ENCODE peak calls at places on chromosome 6, in ten cellular contexts. G, A, E, H, X, D, C, M, R and U are unnamed samples.

GRCh38 chr6:55782275-55782674 is 93.1 kb downstream of the BMP5 start:
- DNase-seq in G (no peak), A (no peak), E (no peak), H (no peak), X (no peak), D (no peak), C (no peak), M (no peak), R (no peak), U (no peak)

GRCh38 chr6:24933868-24934401 is 1.8 kb downstream of the RIPOR2 start:
- DNase-seq in G (peak; percentile 71), A (peak; percentile 14), E (no peak), H (no peak), X (no peak), D (no peak), C (peak; percentile 85), M (no peak), R (peak; percentile 57), U (peak; percentile 38)

GRCh38 chr6:41097467-41098090 is 24.8 kb downstream of the NFYA start:
- DNase-seq in G (no peak), A (no peak), E (no peak), H (peak; percentile 43), X (no peak), D (no peak), C (peak; percentile 93), M (no peak), R (no peak), U (no peak)

GRCh38 chr6:32082951-32083350 is 26.2 kb downstream of the TNXB start:
- DNase-seq in G (no peak), A (no peak), E (peak; percentile 73), H (no peak), X (no peak), D (no peak), C (no peak), M (no peak), R (no peak), U (no peak)

GRCh38 chr6:37442416-37443218 is 9.6 kb downstream of the CMTR1 start:
- DNase-seq in G (no peak), A (no peak), E (no peak), H (no peak), X (no peak), D (no peak), C (no peak), M (no peak), R (no peak), U (no peak)

GRCh38 chr6:7769702-7770101 is 43.8 kb downstream of the BMP6 start:
- DNase-seq in G (no peak), A (no peak), E (no peak), H (no peak), X (no peak), D (no peak), C (no peak), M (no peak), R (no peak), U (no peak)

GRCh38 chr6:44230034-44230675 is 6.8 kb downstream of the SLC29A1 start:
- DNase-seq in G (no peak), A (no peak), E (no peak), H (no peak), X (no peak), D (no peak), C (no peak), M (no peak), R (no peak), U (no peak)

GRCh38 chr6:141264101-141264500 is 868.6 kb upstream of the GJE1 start:
- DNase-seq in G (no peak), A (no peak), E (no peak), H (no peak), X (no peak), D (no peak), C (peak; percentile 26), M (no peak), R (no peak), U (no peak)

GRCh38 chr6:144423167-144423566 is 138.0 kb downstream of the UTRN start:
- DNase-seq in G (no peak), A (no peak), E (no peak), H (no peak), X (no peak), D (no peak), C (no peak), M (no peak), R (no peak), U (no peak)

GRCh38 chr6:30875244-30876038 is 8.9 kb upstream of the DDR1 start:
- DNase-seq in G (no peak), A (peak; percentile 95), E (no peak), H (no peak), X (no peak), D (no peak), C (no peak), M (no peak), R (no peak), U (no peak)

GRCh38 chr6:31775184-31775583 is 1.9 kb downstream of the VWA7 start:
- DNase-seq in G (no peak), A (no peak), E (no peak), H (no peak), X (no peak), D (no peak), C (no peak), M (no peak), R (no peak), U (no peak)

GRCh38 chr6:112149236-112149635 is 61.8 kb downstream of the FAM229B start:
- DNase-seq in G (no peak), A (no peak), E (no peak), H (no peak), X (no peak), D (no peak), C (peak; percentile 20), M (no peak), R (no peak), U (no peak)

GRCh38 chr6:27472182-27472616 is 706 bp downstream of the ZNF184 start:
- DNase-seq in G (peak; percentile 28), A (peak; percentile 68), E (peak; percentile 62), H (peak; percentile 41), X (peak; percentile 40), D (no peak), C (peak; percentile 71), M (peak; percentile 24), R (peak; percentile 59), U (peak; percentile 24)

GRCh38 chr6:82711105-82711829 is 347.6 kb downstream of the TPBG start:
- DNase-seq in G (no peak), A (no peak), E (no peak), H (no peak), X (peak; percentile 48), D (no peak), C (no peak), M (no peak), R (no peak), U (no peak)

GRCh38 chr6:41551086-41551702 is 5.0 kb downstream of the FOXP4 start:
- DNase-seq in G (no peak), A (no peak), E (no peak), H (no peak), X (no peak), D (no peak), C (no peak), M (no peak), R (no peak), U (no peak)

GRCh38 chr6:301526-301925 is 9.2 kb downstream of the DUSP22 start:
- DNase-seq in G (no peak), A (no peak), E (no peak), H (no peak), X (no peak), D (no peak), C (no peak), M (no peak), R (no peak), U (no peak)

GRCh38 chr6:165767228-165767627 is 104.2 kb upstream of the PDE10A start:
- DNase-seq in G (no peak), A (no peak), E (no peak), H (no peak), X (no peak), D (no peak), C (no peak), M (no peak), R (no peak), U (no peak)

GRCh38 chr6:138465007-138465645 is 34.2 kb downstream of the NHSL1 start:
- DNase-seq in G (no peak), A (no peak), E (no peak), H (peak; percentile 59), X (no peak), D (no peak), C (peak; percentile 62), M (no peak), R (peak; percentile 70), U (no peak)

GRCh38 chr6:84766796-84767590 is 2.6 kb upstream of the TBX18 start:
- DNase-seq in G (no peak), A (no peak), E (no peak), H (no peak), X (no peak), D (no peak), C (no peak), M (no peak), R (no peak), U (no peak)

GRCh38 chr6:166626177-166627038 is 643 bp downstream of the RPS6KA2 start:
- DNase-seq in G (peak; percentile 67), A (peak; percentile 32), E (peak; percentile 34), H (no peak), X (no peak), D (no peak), C (no peak), M (no peak), R (no peak), U (peak; percentile 10)

GRCh38 chr6:7896465-7896987 is 14.1 kb downstream of the TXNDC5 start:
- DNase-seq in G (no peak), A (no peak), E (no peak), H (no peak), X (no peak), D (no peak), C (no peak), M (no peak), R (no peak), U (no peak)

GRCh38 chr6:86107985-86108384 is 465.3 kb upstream of the SYNCRIP start:
- DNase-seq in G (no peak), A (no peak), E (no peak), H (no peak), X (no peak), D (no peak), C (no peak), M (no peak), R (no peak), U (no peak)

GRCh38 chr6:142015011-142015410 is 117.7 kb upstream of the GJE1 start:
- DNase-seq in G (no peak), A (no peak), E (no peak), H (no peak), X (no peak), D (no peak), C (no peak), M (no peak), R (peak; percentile 19), U (no peak)

GRCh38 chr6:11875325-11876109 is 96.9 kb upstream of the ADTRP start:
- DNase-seq in G (no peak), A (no peak), E (no peak), H (no peak), X (no peak), D (no peak), C (no peak), M (no peak), R (no peak), U (no peak)

GRCh38 chr6:157731221-157731620 is 91.8 kb upstream of the SNX9 start:
- DNase-seq in G (no peak), A (no peak), E (no peak), H (no peak), X (no peak), D (no peak), C (no peak), M (no peak), R (no peak), U (no peak)

GRCh38 chr6:704037-704436 is 11.1 kb upstream of the EXOC2 start:
- DNase-seq in G (no peak), A (peak; percentile 41), E (no peak), H (no peak), X (no peak), D (no peak), C (no peak), M (no peak), R (no peak), U (no peak)

GRCh38 chr6:133890941-133891813 is 2.3 kb downstream of the TCF21 start:
- DNase-seq in G (peak; percentile 55), A (peak; percentile 1), E (peak; percentile 11), H (no peak), X (no peak), D (peak; percentile 68), C (peak; percentile 47), M (no peak), R (no peak), U (no peak)

GRCh38 chr6:41639556-41640371 is 1.5 kb downstream of the MDFI start:
- DNase-seq in G (no peak), A (no peak), E (no peak), H (no peak), X (no peak), D (peak; percentile 47), C (no peak), M (no peak), R (no peak), U (no peak)